ENCODE peak calls at places on chromosomes 6 and 20, in nine cellular contexts. X is tibial nerve, K is WERI-Rb-1, E is dorsolateral prefrontal cortex, Z is psoas muscle, O is RWPE1, V is HCT116, H is uterus, L is upper lobe of right lung. F is an unnamed sample.

GRCh38 chr6:16316741-16317251 is 78.4 kb downstream of the GMPR start:
- DNase-seq in X (no peak), K (peak), E (no peak), Z (no peak), O (peak), V (peak), H (no peak), L (no peak), F (no peak)

GRCh38 chr20:4511776-4512175 is 209.9 kb upstream of the PRND start:
- DNase-seq in X (no peak), K (no peak), E (no peak), Z (no peak), O (no peak), V (no peak), H (no peak), L (no peak), F (no peak)

GRCh38 chr6:29942275-29943052 is at the start of gene HLA-A:
- DNase-seq in X (peak), K (peak), E (peak), Z (peak), O (peak), V (peak), H (peak), L (peak), F (peak)

GRCh38 chr20:63082308-63082938 is 75.7 kb upstream of the BHLHE23 start:
- DNase-seq in X (no peak), K (no peak), E (peak), Z (no peak), O (peak), V (no peak), H (no peak), L (peak), F (no peak)

GRCh38 chr20:34100578-34100977 is 11.5 kb downstream of the EIF2S2 start:
- DNase-seq in X (no peak), K (no peak), E (no peak), Z (no peak), O (no peak), V (no peak), H (no peak), L (no peak), F (no peak)

GRCh38 chr6:57434944-57435343 is 117.5 kb downstream of the PRIM2 start:
- DNase-seq in X (no peak), K (no peak), E (no peak), Z (no peak), O (no peak), V (no peak), H (no peak), L (no peak), F (no peak)

GRCh38 chr6:41767112-41767946 is 12.4 kb downstream of the FRS3 start:
- DNase-seq in X (no peak), K (no peak), E (no peak), Z (no peak), O (peak), V (no peak), H (peak), L (peak), F (no peak)

GRCh38 chr6:39302669-39303424 is 11.4 kb downstream of the KCNK17 start:
- DNase-seq in X (peak), K (peak), E (peak), Z (peak), O (peak), V (peak), H (peak), L (peak), F (peak)

GRCh38 chr20:48698507-48699267 is 129.1 kb downstream of the PREX1 start:
- DNase-seq in X (no peak), K (peak), E (no peak), Z (no peak), O (no peak), V (no peak), H (no peak), L (peak), F (no peak)
- TF ChIP-seq CTCF in X (no peak), K (peak), E (no peak), Z (no peak), O (no peak), V (peak), H (no peak), L (no peak), F (no peak)

GRCh38 chr6:160393966-160394653 is 45.9 kb downstream of the SLC22A3 start:
- DNase-seq in X (no peak), K (no peak), E (no peak), Z (no peak), O (no peak), V (no peak), H (no peak), L (no peak), F (no peak)

GRCh38 chr6:160398674-160399271 is 50.6 kb downstream of the SLC22A3 start:
- DNase-seq in X (no peak), K (no peak), E (no peak), Z (no peak), O (no peak), V (no peak), H (no peak), L (no peak), F (no peak)

GRCh38 chr6:160395187-160395586 is 47.0 kb downstream of the SLC22A3 start:
- DNase-seq in X (no peak), K (no peak), E (no peak), Z (no peak), O (no peak), V (no peak), H (no peak), L (no peak), F (no peak)

GRCh38 chr6:160391419-160392116 is 43.4 kb downstream of the SLC22A3 start:
- DNase-seq in X (no peak), K (no peak), E (no peak), Z (no peak), O (peak), V (peak), H (no peak), L (no peak), F (no peak)

GRCh38 chr6:160394654-160395035 is 46.5 kb downstream of the SLC22A3 start:
- DNase-seq in X (no peak), K (no peak), E (no peak), Z (no peak), O (no peak), V (no peak), H (no peak), L (no peak), F (no peak)
- H3K27ac ChIP-seq in X (no peak), K (no peak), E (no peak), Z (no peak), O (peak), V (no peak), H (peak), L (no peak), F (peak)

GRCh38 chr6:127190552-127190951 is 72.1 kb downstream of the RSPO3 start:
- DNase-seq in X (no peak), K (no peak), E (no peak), Z (no peak), O (peak), V (peak), H (no peak), L (no peak), F (no peak)
- TF ChIP-seq CTCF in X (peak), K (peak), E (peak), Z (peak), O (peak), V (peak), H (peak), L (peak), F (no peak)

GRCh38 chr6:140107216-140107615 is 732.8 kb upstream of the CITED2 start:
- DNase-seq in X (no peak), K (no peak), E (no peak), Z (no peak), O (no peak), V (no peak), H (no peak), L (no peak), F (no peak)
- H3K27ac ChIP-seq in X (no peak), K (no peak), E (no peak), Z (no peak), O (no peak), V (no peak), H (no peak), L (no peak), F (no peak)

GRCh38 chr6:168817558-168818159 is 376.7 kb downstream of the SMOC2 start:
- DNase-seq in X (no peak), K (no peak), E (no peak), Z (no peak), O (no peak), V (no peak), H (no peak), L (no peak), F (no peak)

GRCh38 chr6:168819546-168819945 is 378.6 kb downstream of the SMOC2 start:
- DNase-seq in X (no peak), K (no peak), E (no peak), Z (no peak), O (no peak), V (no peak), H (no peak), L (no peak), F (no peak)

GRCh38 chr6:168815229-168815628 is 374.2 kb downstream of the SMOC2 start:
- DNase-seq in X (no peak), K (no peak), E (no peak), Z (no peak), O (no peak), V (peak), H (no peak), L (no peak), F (no peak)
- TF ChIP-seq CTCF in X (no peak), K (peak), E (no peak), Z (peak), O (no peak), V (no peak), H (no peak), L (peak), F (no peak)

DNA sequence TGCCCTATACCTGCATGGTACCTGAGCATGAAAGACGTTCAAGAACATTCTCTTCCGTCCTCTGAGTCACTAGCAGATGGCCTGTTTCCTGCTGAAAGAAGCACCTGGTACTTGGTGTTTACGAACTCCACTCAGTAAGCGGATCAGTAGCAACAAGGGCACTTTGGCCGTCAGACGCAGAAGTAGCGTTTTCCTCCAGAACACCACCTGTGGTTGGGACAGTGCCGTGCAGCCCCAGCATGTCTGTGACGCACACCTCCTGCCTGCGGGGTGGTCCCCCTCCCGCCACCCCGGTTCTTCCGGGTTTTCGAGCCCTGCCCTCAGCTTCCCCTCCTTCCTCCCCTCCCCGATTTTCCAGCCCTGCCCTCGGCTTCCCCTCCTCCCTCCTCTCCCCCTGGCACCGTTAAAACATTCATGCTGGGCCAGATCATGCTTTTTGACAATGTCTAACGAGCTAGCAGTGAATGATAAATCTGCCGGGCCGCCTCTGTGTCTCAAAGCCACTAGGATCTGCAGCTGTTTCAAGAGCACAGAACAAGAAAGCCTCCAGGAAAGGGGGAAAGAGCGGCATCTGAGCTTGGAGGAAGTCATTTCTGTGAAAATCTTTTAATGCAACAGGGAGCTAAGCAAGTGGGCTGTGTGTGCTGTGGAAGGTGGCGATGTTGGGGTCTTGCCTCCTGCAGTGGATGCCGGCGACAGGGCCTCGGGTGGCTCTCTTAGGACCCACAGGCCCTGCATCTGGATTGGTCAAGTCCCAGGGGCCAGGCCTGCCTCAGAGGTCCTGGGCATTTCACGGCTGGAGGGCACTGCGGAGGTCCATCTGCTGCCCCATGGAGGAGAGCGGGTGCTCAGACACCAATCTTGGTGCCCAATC is 207.9 kb downstream of the ERMARD start:
- DNase-seq in X (no peak), K (peak), E (peak), Z (no peak), O (no peak), V (no peak), H (no peak), L (peak), F (peak)
- H3K27ac ChIP-seq in X (no peak), K (peak), E (no peak), Z (no peak), O (peak), V (no peak), H (peak), L (no peak), F (no peak)

DNA sequence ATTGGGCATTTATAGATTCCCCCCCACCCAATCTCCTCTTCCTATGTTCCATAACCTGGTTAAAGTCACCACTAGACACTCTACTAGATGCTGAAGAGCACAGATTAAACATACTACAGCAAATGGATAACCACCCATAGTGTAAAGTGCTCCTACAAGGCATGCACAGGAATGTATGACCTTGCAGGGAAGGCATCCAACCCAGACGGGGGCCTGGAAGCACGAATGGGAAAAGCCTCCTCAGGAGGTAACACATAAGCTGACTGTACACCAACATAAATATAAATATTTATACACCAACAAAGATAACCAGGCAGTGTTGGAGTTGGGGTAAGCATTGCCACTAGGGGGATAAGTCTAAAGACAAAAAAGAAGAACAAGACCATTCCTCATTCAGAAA is 691.7 kb downstream of the GRIK2 start:
- DNase-seq in X (no peak), K (no peak), E (no peak), Z (no peak), O (no peak), V (no peak), H (no peak), L (no peak), F (no peak)
- TF ChIP-seq CTCF in X (no peak), K (no peak), E (no peak), Z (no peak), O (no peak), V (no peak), H (no peak), L (no peak), F (no peak)

DNA sequence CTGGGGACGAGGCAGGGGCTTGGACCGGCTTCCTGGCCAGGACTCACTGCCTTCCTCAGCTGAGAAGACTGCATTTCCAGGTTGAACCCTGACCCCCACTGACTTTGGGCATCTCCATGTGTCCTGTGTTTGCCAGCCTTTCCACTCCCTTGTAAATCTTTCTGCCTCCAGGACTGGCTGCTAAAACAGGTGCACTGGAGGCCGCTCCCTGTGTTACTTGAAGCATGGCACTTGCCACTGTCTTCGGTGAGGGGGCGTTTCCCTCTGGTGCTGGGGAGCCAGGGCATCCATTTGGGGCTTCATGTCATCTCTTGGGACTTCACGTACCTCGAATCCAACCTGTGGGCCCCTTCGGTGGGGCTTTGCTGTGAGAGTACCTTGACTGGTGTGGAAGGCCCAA is 6.7 kb upstream of the RBM38 start:
- DNase-seq in X (no peak), K (no peak), E (no peak), Z (no peak), O (no peak), V (no peak), H (no peak), L (no peak), F (peak)
- H3K27ac ChIP-seq in X (no peak), K (no peak), E (no peak), Z (no peak), O (no peak), V (no peak), H (no peak), L (peak), F (no peak)

GRCh38 chr6:130282234-130282995 is 59.7 kb upstream of the SAMD3 start:
- DNase-seq in X (no peak), K (peak), E (no peak), Z (no peak), O (peak), V (peak), H (no peak), L (no peak), F (no peak)
- TF ChIP-seq CTCF in X (no peak), K (peak), E (no peak), Z (no peak), O (no peak), V (peak), H (no peak), L (peak), F (no peak)

DNA sequence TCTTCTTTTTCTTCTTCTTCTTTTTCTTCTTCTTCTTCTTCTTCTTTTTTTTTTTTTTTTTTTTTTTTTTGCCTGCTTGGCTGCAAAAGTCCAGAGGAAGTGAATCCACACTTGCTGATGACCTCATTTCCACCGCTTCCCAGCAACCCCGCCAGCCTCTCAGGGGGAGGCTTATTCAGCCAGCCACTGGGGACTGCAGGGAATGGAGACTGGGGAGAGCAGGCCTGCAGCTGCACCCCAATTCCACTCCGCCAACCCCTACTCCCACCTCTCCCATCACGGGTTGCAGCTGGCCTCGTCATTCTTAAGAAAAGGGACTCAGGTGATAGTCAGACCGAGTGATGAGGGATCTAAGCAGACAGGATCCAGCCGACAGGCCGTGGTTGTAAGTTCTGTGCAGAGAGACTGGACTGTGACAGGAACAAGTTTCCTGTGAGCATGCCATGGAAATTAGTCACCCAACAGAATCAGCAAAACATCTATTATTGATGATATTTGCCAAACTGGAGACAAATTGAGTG is 59.0 kb upstream of the QKI start:
- DNase-seq in X (peak), K (no peak), E (peak), Z (peak), O (peak), V (no peak), H (peak), L (peak), F (peak)
- H3K27ac ChIP-seq in X (peak), K (no peak), E (peak), Z (peak), O (no peak), V (no peak), H (peak), L (peak), F (peak)